ENCODE peak calls at places on chromosome 22, in four cellular contexts. One of them, this sample, is unnamed.

GRCh38 chr22:33922268-33922667 is 2.0 kb upstream of the LARGE1 start:
- DNase-seq in tibial nerve: no peak
- DNase-seq in transverse colon: peak; percentile 39
- DNase-seq in body of pancreas: peak; percentile 57
- DNase-seq in this sample: peak; percentile 51

GRCh38 chr22:49724893-49725489 is 102.7 kb downstream of the BRD1 start:
- DNase-seq in body of pancreas: peak; percentile 61
- DNase-seq in tibial nerve: no peak
- DNase-seq in transverse colon: peak; percentile 46
- DNase-seq in this sample: no peak

GRCh38 chr22:38173156-38173906 is 8.3 kb downstream of the PLA2G6 start:
- DNase-seq in tibial nerve: no peak
- DNase-seq in body of pancreas: no peak
- DNase-seq in transverse colon: no peak
- DNase-seq in this sample: no peak

GRCh38 chr22:25494774-25495173 is 69.7 kb upstream of the GRK3 start:
- DNase-seq in tibial nerve: no peak
- DNase-seq in transverse colon: no peak
- DNase-seq in body of pancreas: no peak
- DNase-seq in this sample: no peak

GRCh38 chr22:47073101-47073500 is 310.7 kb downstream of the TBC1D22A start:
- DNase-seq in body of pancreas: no peak
- DNase-seq in tibial nerve: no peak
- DNase-seq in transverse colon: no peak
- DNase-seq in this sample: no peak

GRCh38 chr22:47154621-47155081 is 392.2 kb downstream of the TBC1D22A start:
- DNase-seq in tibial nerve: no peak
- DNase-seq in transverse colon: no peak
- DNase-seq in body of pancreas: peak; percentile 97
- DNase-seq in this sample: peak; percentile 72

GRCh38 chr22:16829985-16830384 is 4.8 kb upstream of the XKR3 start:
- DNase-seq in tibial nerve: no peak
- DNase-seq in transverse colon: no peak
- DNase-seq in body of pancreas: no peak
- DNase-seq in this sample: no peak

GRCh38 chr22:24845036-24845918 is 39.3 kb downstream of the SGSM1 start:
- DNase-seq in tibial nerve: no peak
- DNase-seq in transverse colon: no peak
- DNase-seq in body of pancreas: no peak
- DNase-seq in this sample: no peak

GRCh38 chr22:27135582-27135981 is 478.2 kb downstream of the MIAT start:
- DNase-seq in transverse colon: no peak
- DNase-seq in body of pancreas: no peak
- DNase-seq in tibial nerve: no peak
- DNase-seq in this sample: no peak

GRCh38 chr22:46968848-46969247 is 206.4 kb downstream of the TBC1D22A start:
- DNase-seq in body of pancreas: no peak
- DNase-seq in tibial nerve: no peak
- DNase-seq in transverse colon: no peak
- DNase-seq in this sample: no peak

GRCh38 chr22:32123657-32124056 is 35.4 kb downstream of the C22orf42 start:
- DNase-seq in tibial nerve: no peak
- DNase-seq in body of pancreas: no peak
- DNase-seq in transverse colon: no peak
- DNase-seq in this sample: no peak

GRCh38 chr22:46041642-46042041 is 64.7 kb upstream of the WNT7B start:
- DNase-seq in tibial nerve: no peak
- DNase-seq in transverse colon: no peak
- DNase-seq in body of pancreas: peak; percentile 51
- DNase-seq in this sample: no peak

GRCh38 chr22:31272522-31273446 is 19.5 kb downstream of the PIK3IP1 start:
- DNase-seq in body of pancreas: peak; percentile 60
- DNase-seq in transverse colon: peak; percentile 56
- DNase-seq in tibial nerve: no peak
- DNase-seq in this sample: peak; percentile 65

GRCh38 chr22:37329239-37330140 is 47.2 kb downstream of the CYTH4 start:
- DNase-seq in transverse colon: no peak
- DNase-seq in tibial nerve: no peak
- DNase-seq in body of pancreas: no peak
- DNase-seq in this sample: no peak

GRCh38 chr22:23970201-23970641 is 3.5 kb downstream of the DDTL start:
- DNase-seq in tibial nerve: no peak
- DNase-seq in body of pancreas: no peak
- DNase-seq in transverse colon: no peak
- DNase-seq in this sample: no peak

GRCh38 chr22:18056161-18056666 is 21.6 kb upstream of the PEX26 start:
- DNase-seq in tibial nerve: no peak
- DNase-seq in transverse colon: peak; percentile 57
- DNase-seq in body of pancreas: peak; percentile 41
- DNase-seq in this sample: peak; percentile 65

GRCh38 chr22:22921575-22921974 is 34.0 kb downstream of the IGLL5 start:
- DNase-seq in transverse colon: no peak
- DNase-seq in body of pancreas: no peak
- DNase-seq in tibial nerve: no peak
- DNase-seq in this sample: no peak

GRCh38 chr22:36435516-36436415 is 45.7 kb downstream of the TXN2 start:
- DNase-seq in body of pancreas: peak; percentile 87
- DNase-seq in tibial nerve: no peak
- DNase-seq in transverse colon: peak; percentile 84
- DNase-seq in this sample: no peak

GRCh38 chr22:40829131-40829530 is 10.0 kb upstream of the SLC25A17 start:
- DNase-seq in body of pancreas: no peak
- DNase-seq in transverse colon: no peak
- DNase-seq in tibial nerve: no peak
- DNase-seq in this sample: no peak

GRCh38 chr22:49156662-49157285 is 670.9 kb downstream of the BRD1 start:
- DNase-seq in body of pancreas: peak; percentile 83
- DNase-seq in transverse colon: peak; percentile 17
- DNase-seq in tibial nerve: no peak
- DNase-seq in this sample: no peak

GRCh38 chr22:32378703-32379272 is 21.1 kb downstream of the RFPL3 start:
- DNase-seq in tibial nerve: no peak
- DNase-seq in body of pancreas: peak; percentile 14
- DNase-seq in transverse colon: peak; percentile 22
- DNase-seq in this sample: no peak

GRCh38 chr22:28548411-28548810 is 131.2 kb downstream of the TTC28 start:
- DNase-seq in transverse colon: no peak
- DNase-seq in tibial nerve: no peak
- DNase-seq in body of pancreas: no peak
- DNase-seq in this sample: no peak

GRCh38 chr22:47292546-47293320 is 530.3 kb downstream of the TBC1D22A start:
- DNase-seq in tibial nerve: no peak
- DNase-seq in transverse colon: no peak
- DNase-seq in body of pancreas: no peak
- DNase-seq in this sample: peak; percentile 4

GRCh38 chr22:23754220-23754919 is at the start of gene VPREB3:
- DNase-seq in tibial nerve: no peak
- DNase-seq in body of pancreas: no peak
- DNase-seq in transverse colon: no peak
- DNase-seq in this sample: no peak

GRCh38 chr22:20437253-20438065 is at the start of gene SCARF2:
- DNase-seq in transverse colon: peak; percentile 37
- DNase-seq in body of pancreas: peak; percentile 40
- DNase-seq in tibial nerve: no peak
- DNase-seq in this sample: peak; percentile 81

GRCh38 chr22:19290400-19291217 is 910 bp downstream of the CLTCL1 start:
- DNase-seq in tibial nerve: no peak
- DNase-seq in transverse colon: no peak
- DNase-seq in body of pancreas: no peak
- DNase-seq in this sample: peak; percentile 16
- TF ChIP-seq POLR2A in tibial nerve: no peak
- TF ChIP-seq POLR2A in transverse colon: no peak
- TF ChIP-seq POLR2A in body of pancreas: no peak
- TF ChIP-seq POLR2A in this sample: no peak

GRCh38 chr22:39724857-39725256 is 154.3 kb downstream of the CACNA1I start:
- DNase-seq in body of pancreas: no peak
- DNase-seq in transverse colon: no peak
- DNase-seq in tibial nerve: no peak
- DNase-seq in this sample: no peak

GRCh38 chr22:39723899-39724351 is 153.4 kb downstream of the CACNA1I start:
- DNase-seq in body of pancreas: no peak
- DNase-seq in tibial nerve: no peak
- DNase-seq in transverse colon: no peak
- DNase-seq in this sample: no peak

GRCh38 chr22:39724390-39724789 is 153.8 kb downstream of the CACNA1I start:
- DNase-seq in transverse colon: no peak
- DNase-seq in tibial nerve: no peak
- DNase-seq in body of pancreas: no peak
- DNase-seq in this sample: no peak

GRCh38 chr22:39721456-39722325 is 151.1 kb downstream of the CACNA1I start:
- DNase-seq in transverse colon: no peak
- DNase-seq in tibial nerve: no peak
- DNase-seq in body of pancreas: no peak
- DNase-seq in this sample: no peak

DNA sequence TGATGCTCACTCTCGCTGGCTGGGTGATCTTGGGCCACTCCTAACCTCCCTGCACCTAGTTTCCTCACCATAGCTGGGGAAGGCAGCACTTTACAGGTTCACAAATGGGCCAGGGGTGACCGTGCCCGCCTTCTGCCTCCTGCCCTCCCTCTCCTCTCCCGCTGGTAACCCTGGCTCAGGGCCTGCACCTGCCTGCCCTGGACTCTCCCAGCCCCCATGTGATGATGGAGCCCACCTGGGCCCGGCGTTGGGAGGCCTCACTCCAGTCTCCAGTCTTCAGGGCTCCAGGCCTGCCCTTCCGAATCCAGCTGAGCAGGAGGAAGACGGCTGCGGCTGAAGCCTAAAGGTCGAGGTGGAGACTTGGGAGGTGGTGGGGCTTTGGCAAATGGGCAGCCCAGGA is 152.9 kb downstream of the CACNA1I start:
- DNase-seq in transverse colon: no peak
- DNase-seq in body of pancreas: no peak
- DNase-seq in tibial nerve: no peak
- DNase-seq in this sample: no peak
- H3K36me3 ChIP-seq in transverse colon: no peaks in the 10 kb centered on the region
- H3K36me3 ChIP-seq in body of pancreas: no peaks in the 10 kb centered on the region
- H3K36me3 ChIP-seq in tibial nerve: no peaks in the 10 kb centered on the region
- H3K36me3 ChIP-seq in this sample: no peaks in the 10 kb centered on the region

DNA sequence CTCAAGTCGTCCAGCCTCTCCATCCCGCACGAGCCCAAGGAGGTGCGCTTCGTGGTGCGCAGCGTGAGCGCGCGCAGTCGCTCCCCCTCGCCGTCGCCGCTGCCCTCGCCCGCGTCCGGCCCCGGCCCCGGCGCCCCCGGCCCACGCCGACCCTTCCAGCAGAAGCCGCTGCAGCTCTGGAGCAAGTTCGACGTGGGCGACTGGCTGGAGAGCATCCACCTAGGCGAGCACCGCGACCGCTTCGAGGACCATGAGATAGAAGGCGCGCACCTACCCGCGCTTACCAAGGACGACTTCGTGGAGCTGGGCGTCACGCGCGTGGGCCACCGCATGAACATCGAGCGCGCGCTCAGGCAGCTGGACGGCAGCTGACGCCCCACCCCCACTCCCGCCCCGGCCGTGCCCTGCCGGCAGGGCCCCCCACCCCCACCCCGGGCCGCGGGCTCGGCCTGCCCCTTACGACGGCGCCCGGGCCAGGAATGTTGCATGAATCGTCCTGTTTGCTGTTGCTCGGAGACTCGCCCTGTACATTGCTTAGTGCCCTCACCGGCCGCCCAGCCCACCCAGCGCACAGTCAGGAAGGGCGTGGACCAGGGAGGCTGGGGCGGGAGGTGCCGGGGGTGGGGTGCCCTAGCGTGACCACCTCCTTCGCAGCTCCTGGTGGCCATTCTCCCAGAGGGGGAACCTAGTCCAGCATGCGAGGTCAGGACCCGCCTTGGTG is 6.9 kb upstream of the ACR start:
- DNase-seq in body of pancreas: no peak
- DNase-seq in tibial nerve: peak; percentile 12
- DNase-seq in transverse colon: no peak
- DNase-seq in this sample: peak; percentile 14
- H3K4me1 ChIP-seq in body of pancreas: peaks cover 10% of the 10 kb centered on the region
- H3K4me1 ChIP-seq in tibial nerve: peaks cover 7% of the 10 kb centered on the region
- H3K4me1 ChIP-seq in transverse colon: peaks cover 6% of the 10 kb centered on the region
- H3K4me1 ChIP-seq in this sample: no peaks in the 10 kb centered on the region

DNA sequence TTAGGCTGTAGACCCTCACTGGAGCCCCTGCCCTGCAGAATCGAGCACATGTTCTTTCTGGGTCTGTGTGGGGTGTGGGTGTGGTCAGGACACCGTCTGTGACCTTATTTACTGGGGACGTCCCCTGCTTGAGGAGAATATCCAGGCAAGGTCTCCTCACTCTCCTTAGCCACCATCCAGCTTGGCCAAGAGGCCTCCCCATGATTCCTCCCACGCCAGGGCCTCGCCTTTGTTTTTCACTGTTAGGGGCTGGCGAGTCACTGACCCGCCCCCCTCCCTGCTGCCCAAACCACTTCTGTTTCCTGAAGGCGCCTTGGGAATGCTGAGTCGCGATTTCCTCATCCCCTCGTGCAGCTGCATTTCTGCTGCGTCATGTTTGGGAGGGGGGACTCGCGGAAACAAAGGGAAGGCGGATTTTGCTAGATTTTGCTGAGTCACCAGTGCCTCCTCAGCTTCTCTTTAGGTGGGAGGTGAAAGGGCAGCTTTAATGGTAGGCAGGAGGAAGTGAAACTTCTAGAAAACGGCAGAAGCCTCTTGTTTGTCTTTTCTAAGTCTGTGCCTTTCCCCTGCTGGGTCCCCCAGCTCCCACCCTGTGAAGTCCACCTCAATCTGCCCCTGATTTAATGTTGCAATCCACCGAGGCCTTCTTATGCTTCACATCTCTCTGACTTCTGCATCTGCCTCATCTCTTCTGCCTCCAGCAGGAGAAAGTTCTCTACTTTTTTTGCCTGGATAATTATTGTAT is 4.0 kb upstream of the HMOX1 start:
- DNase-seq in tibial nerve: peak; percentile 94
- DNase-seq in transverse colon: peak; percentile 94
- DNase-seq in body of pancreas: peak; percentile 95
- DNase-seq in this sample: peak; percentile 95
- TF ChIP-seq POLR2A in tibial nerve: no peak
- TF ChIP-seq POLR2A in transverse colon: no peak
- TF ChIP-seq POLR2A in body of pancreas: no peak
- TF ChIP-seq POLR2A in this sample: peak; percentile 11

DNA sequence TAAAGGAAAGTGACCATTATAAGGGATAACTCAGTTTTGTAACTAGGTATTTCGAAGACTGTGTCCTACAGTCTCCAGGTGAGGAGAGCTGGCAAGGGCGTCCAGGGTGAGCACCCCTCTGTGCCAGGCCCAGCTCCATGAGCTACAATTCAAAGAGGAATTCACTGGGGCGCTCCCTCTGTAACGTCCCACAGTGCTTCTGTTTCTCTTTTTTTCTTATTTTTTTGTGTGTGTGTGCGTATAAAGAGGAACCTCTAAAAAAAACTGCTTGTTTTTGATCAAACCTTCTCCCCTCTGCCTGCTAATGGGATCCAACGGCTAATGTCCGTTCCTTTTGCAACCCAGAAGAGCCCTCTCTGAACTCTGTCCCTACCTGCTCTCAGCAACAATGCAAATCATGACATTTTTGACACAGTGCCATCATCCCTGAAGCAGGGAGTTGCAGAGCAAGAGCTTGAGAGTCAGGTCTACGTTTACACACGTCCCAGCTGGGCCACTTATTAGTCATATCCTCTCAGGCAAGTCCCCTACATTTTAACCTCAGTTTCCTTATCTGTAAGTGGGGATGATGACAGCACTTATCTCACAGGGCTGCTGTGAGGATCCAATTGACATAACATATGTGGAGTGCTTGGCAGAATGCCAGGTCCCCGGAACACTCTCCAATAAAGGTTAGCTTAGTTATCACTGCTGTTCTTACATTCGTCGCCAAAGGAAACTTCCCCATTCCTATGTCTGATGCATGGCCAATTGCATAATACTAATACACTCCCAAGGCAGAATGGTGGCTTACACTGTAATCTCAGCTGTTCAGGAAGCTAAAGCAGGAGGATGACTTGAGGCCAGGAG is 16.9 kb downstream of the ASCC2 start:
- DNase-seq in tibial nerve: peak; percentile 45
- DNase-seq in body of pancreas: peak; percentile 68
- DNase-seq in transverse colon: peak; percentile 87
- DNase-seq in this sample: no peak
- H3K36me3 ChIP-seq in tibial nerve: no peaks in the 10 kb centered on the region
- H3K36me3 ChIP-seq in body of pancreas: no peaks in the 10 kb centered on the region
- H3K36me3 ChIP-seq in transverse colon: peaks cover 27% of the 10 kb centered on the region
- H3K36me3 ChIP-seq in this sample: no peaks in the 10 kb centered on the region

This sample was measured in uterus.